ENCODE peak calls at places on chromosomes 6 and 20, in eight cellular contexts. S, Q, N, F, Y, R, D and I are unnamed samples.

GRCh38 chr20:47276856-47277541 is 79.5 kb downstream of the ZMYND8 start:
- DNase-seq in D (no peak), R (no peak), F (no peak), Q (no peak), S (peak), Y (peak), N (peak), I (no peak)

GRCh38 chr20:32909896-32910571 is 51.3 kb downstream of the EFCAB8 start:
- DNase-seq in Q (no peak), Y (no peak), D (no peak), R (no peak), N (peak), S (no peak), F (no peak), I (no peak)

GRCh38 chr20:31712564-31713311 is 9.9 kb downstream of the BCL2L1 start:
- DNase-seq in R (no peak), D (peak), Q (peak), Y (peak), F (no peak), S (peak), N (peak), I (no peak)

GRCh38 chr20:17437251-17437650 is 93.9 kb downstream of the BFSP1 start:
- DNase-seq in F (no peak), N (no peak), R (no peak), S (no peak), D (no peak), Q (no peak), Y (no peak), I (no peak)

GRCh38 chr6:43728586-43728985 is 41.0 kb upstream of the MRPS18A start:
- DNase-seq in F (no peak), Q (no peak), S (no peak), D (no peak), R (no peak), N (no peak), Y (no peak), I (no peak)

GRCh38 chr20:62183426-62184142 is 756 bp downstream of the MTG2 start:
- DNase-seq in R (no peak), Y (no peak), S (no peak), N (peak), D (no peak), F (no peak), Q (no peak), I (no peak)

GRCh38 chr6:168916576-168917207 is 337.0 kb downstream of the THBS2 start:
- DNase-seq in R (no peak), S (no peak), Y (peak), Q (no peak), F (no peak), D (no peak), N (peak), I (no peak)

GRCh38 chr6:2127484-2127911 is 117.9 kb downstream of the GMDS start:
- DNase-seq in F (peak), D (no peak), N (peak), R (peak), Q (no peak), Y (peak), S (peak), I (peak)

GRCh38 chr6:130520235-130520634 is 154.4 kb downstream of the TMEM200A start:
- DNase-seq in R (no peak), Y (no peak), N (no peak), Q (no peak), F (no peak), D (no peak), S (no peak), I (no peak)

GRCh38 chr6:130517444-130517931 is 151.7 kb downstream of the TMEM200A start:
- DNase-seq in D (no peak), F (peak), Y (no peak), Q (peak), N (no peak), S (no peak), R (no peak), I (no peak)

GRCh38 chr20:9311132-9311531 is 203.3 kb upstream of the LAMP5 start:
- DNase-seq in F (no peak), D (no peak), R (no peak), N (no peak), Q (no peak), Y (no peak), S (no peak), I (no peak)

GRCh38 chr6:13188306-13188705 is 140.0 kb downstream of the TBC1D7 start:
- DNase-seq in S (no peak), R (no peak), Y (no peak), N (no peak), D (no peak), F (no peak), Q (no peak), I (no peak)

GRCh38 chr6:152552616-152553209 is 84.4 kb downstream of the SYNE1 start:
- DNase-seq in R (no peak), Y (peak), F (peak), Q (peak), N (peak), S (peak), D (peak), I (no peak)

GRCh38 chr6:53751417-53751816 is 43.4 kb upstream of the LRRC1 start:
- DNase-seq in F (no peak), Y (no peak), R (no peak), N (no peak), S (no peak), Q (no peak), D (no peak), I (no peak)

GRCh38 chr20:23533161-23533560 is 35.1 kb downstream of the CST9L start:
- DNase-seq in S (no peak), Y (no peak), N (no peak), F (no peak), Q (no peak), D (no peak), R (no peak), I (no peak)

GRCh38 chr20:32906200-32906599 is 47.5 kb downstream of the EFCAB8 start:
- DNase-seq in R (no peak), Y (no peak), F (no peak), Q (no peak), D (no peak), N (peak), S (no peak), I (no peak)

GRCh38 chr6:158033751-158034702 is 52.4 kb downstream of the SYNJ2 start:
- DNase-seq in R (no peak), S (no peak), F (no peak), N (no peak), Q (no peak), Y (peak), D (peak), I (no peak)

GRCh38 chr20:2657241-2657640 is 4.8 kb downstream of the NOP56 start:
- DNase-seq in Y (no peak), R (no peak), F (no peak), N (no peak), D (no peak), S (no peak), Q (no peak), I (no peak)

GRCh38 chr6:115747719-115748118 is 313.0 kb downstream of the FRK start:
- DNase-seq in D (no peak), F (no peak), S (no peak), N (no peak), Q (no peak), Y (no peak), R (no peak), I (no peak)

GRCh38 chr6:111470991-111471390 is 12.0 kb downstream of the REV3L start:
- DNase-seq in S (no peak), D (no peak), Y (no peak), N (no peak), F (no peak), Q (no peak), R (no peak), I (no peak)

GRCh38 chr6:69913361-69913760 is 47.0 kb downstream of the COL19A1 start:
- DNase-seq in D (no peak), Y (no peak), R (no peak), Q (no peak), S (no peak), N (no peak), F (no peak), I (no peak)

GRCh38 chr6:137150072-137150471 is 23.4 kb downstream of the IL22RA2 start:
- DNase-seq in R (no peak), D (no peak), S (no peak), Y (no peak), Q (no peak), N (no peak), F (no peak), I (no peak)

GRCh38 chr6:32700391-32701040 is 34.1 kb upstream of the HLA-DQB1 start:
- DNase-seq in S (peak), Y (peak), R (no peak), F (peak), N (no peak), Q (peak), D (peak), I (no peak)

GRCh38 chr6:116648161-116648560 is 20.4 kb downstream of the ZUP1 start:
- DNase-seq in N (no peak), S (no peak), R (no peak), D (no peak), F (no peak), Q (no peak), Y (peak), I (no peak)

GRCh38 chr6:79170915-79171314 is 63.6 kb downstream of the HMGN3 start:
- DNase-seq in Q (no peak), R (no peak), D (no peak), F (no peak), S (no peak), Y (peak), N (no peak), I (no peak)

GRCh38 chr6:47131773-47132172 is 89.6 kb upstream of the ADGRF1 start:
- DNase-seq in Y (peak), F (no peak), D (no peak), N (no peak), R (no peak), Q (no peak), S (no peak), I (no peak)

DNA sequence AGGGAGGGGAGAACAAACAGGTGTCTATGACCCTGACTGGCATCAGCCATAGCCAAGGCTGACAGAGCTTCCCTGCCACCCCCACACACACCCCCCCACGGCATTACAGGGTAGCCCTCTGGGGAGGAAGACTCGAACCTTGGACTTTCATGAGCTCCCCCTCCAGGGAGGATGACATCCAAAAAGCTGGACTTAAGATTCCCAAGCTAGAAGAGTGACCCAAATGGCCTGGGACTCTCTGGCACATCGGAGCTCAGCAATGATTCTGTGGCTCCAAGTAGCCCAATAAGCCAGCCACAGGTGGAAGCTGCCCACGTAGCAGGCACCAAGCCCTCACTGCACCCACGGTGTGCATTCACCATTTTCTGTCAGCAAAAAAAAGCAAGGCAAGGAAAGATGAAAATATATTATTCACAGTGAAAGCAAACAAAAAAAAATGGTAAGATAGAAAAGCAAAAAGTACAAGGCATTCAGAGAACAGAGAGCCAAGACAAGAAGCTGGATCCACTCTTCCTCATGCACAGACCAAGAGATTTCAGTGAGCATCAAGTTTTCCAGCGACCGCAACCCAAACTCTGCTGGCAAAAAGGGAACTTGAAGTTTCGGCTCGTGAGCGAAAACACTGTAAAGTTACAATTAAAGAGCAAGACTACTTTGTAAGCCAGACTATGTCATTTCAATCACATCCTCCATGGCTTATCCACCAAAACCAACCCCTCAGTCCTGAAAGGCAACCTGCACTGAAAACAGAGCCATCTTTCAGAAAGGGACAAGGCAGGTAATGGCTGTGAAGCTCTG is 10.9 kb downstream of the JAG1 start:
- DNase-seq in N (no peak), R (no peak), Q (no peak), Y (no peak), S (no peak), D (no peak), F (no peak), I (no peak)
- TF ChIP-seq CTCF in N (no peak), R (no peak), Q (no peak), Y (no peak), S (no peak), D (no peak), F (no peak), I (no peak)

GRCh38 chr6:142302427-142303190 is 802 bp downstream of the ADGRG6 start:
- DNase-seq in Q (peak), N (no peak), F (no peak), Y (no peak), R (no peak), S (no peak), D (peak), I (no peak)

GRCh38 chr6:142303191-142303564 is 1.4 kb downstream of the ADGRG6 start:
- DNase-seq in F (no peak), Q (no peak), Y (no peak), D (no peak), R (no peak), S (no peak), N (no peak), I (no peak)

GRCh38 chr6:142300758-142301251 is 1.0 kb upstream of the ADGRG6 start:
- DNase-seq in N (no peak), Q (peak), Y (peak), S (peak), D (peak), R (no peak), F (no peak), I (no peak)

GRCh38 chr6:142300302-142300701 is 1.5 kb upstream of the ADGRG6 start:
- DNase-seq in Q (no peak), R (no peak), F (no peak), N (no peak), D (no peak), Y (no peak), S (no peak), I (no peak)

DNA sequence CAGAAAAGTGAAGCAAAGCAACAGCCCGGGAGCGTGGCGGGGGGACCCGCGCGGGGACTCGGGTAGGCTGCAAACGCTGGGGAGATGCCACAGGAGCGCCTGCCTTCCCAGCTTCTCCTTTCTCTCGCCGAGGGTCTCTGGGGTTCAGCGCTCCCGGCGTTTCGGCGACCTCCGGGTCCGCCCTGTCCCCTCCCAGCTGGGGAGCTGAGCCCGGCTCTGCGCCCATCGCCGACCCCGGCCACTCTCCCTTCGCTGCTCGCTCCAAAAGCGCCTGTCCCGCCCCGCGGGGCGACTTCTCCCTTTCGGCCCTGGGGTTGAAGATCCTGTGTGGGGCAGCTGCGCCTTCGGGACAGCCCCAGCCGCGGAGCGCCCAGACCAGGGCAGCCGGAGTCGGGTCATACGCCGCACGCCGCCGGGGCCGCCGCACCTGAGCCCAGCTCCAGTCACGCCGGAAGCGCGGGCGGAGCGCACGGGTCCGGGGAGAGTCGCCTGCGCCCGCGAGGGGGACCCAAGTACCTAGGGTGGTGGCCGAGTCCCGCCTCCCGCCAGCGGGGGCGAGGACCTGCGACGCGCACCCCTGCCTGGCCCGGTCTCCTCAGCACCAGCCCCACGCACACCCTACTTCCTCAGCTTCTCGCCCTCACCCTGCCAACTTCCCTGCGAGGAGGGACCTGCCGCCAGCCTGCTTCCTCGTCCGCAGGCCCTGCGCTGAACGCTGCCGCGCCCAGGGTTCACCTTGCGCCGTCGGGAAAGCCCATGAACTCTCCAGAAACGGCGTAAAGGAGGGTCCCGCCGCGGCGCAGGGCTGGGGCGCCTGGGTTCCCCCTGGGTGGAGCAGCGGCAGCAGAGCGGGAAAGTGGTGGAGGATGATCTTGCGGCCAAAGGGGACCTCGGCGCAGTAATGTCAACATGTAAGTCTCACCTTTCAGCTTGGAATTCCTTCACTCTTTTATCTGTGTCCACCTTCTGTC is at the start of gene ADGRG6:
- DNase-seq in R (peak), D (peak), N (peak), Q (peak), F (peak), Y (no peak), S (peak), I (peak)
- TF ChIP-seq CTCF in R (no peak), D (peak), N (no peak), Q (no peak), F (no peak), Y (no peak), S (no peak), I (no peak)

GRCh38 chr6:148217921-148218320 is 124.7 kb upstream of the SASH1 start:
- DNase-seq in Q (no peak), D (no peak), Y (no peak), F (no peak), R (no peak), N (no peak), S (no peak), I (no peak)
- TF ChIP-seq CTCF in Q (no peak), D (no peak), Y (no peak), F (no peak), R (no peak), N (no peak), S (no peak), I (no peak)

GRCh38 chr6:125636671-125637070 is 112.8 kb upstream of the HEY2 start:
- DNase-seq in Y (no peak), D (no peak), Q (no peak), S (no peak), F (no peak), N (no peak), R (no peak), I (no peak)

GRCh38 chr6:125631165-125631564 is 118.3 kb upstream of the HEY2 start:
- DNase-seq in N (no peak), D (no peak), R (no peak), F (no peak), Q (no peak), S (no peak), Y (no peak), I (no peak)
- TF ChIP-seq CTCF in N (no peak), D (no peak), R (no peak), F (no peak), Q (no peak), S (no peak), Y (no peak), I (no peak)

DNA sequence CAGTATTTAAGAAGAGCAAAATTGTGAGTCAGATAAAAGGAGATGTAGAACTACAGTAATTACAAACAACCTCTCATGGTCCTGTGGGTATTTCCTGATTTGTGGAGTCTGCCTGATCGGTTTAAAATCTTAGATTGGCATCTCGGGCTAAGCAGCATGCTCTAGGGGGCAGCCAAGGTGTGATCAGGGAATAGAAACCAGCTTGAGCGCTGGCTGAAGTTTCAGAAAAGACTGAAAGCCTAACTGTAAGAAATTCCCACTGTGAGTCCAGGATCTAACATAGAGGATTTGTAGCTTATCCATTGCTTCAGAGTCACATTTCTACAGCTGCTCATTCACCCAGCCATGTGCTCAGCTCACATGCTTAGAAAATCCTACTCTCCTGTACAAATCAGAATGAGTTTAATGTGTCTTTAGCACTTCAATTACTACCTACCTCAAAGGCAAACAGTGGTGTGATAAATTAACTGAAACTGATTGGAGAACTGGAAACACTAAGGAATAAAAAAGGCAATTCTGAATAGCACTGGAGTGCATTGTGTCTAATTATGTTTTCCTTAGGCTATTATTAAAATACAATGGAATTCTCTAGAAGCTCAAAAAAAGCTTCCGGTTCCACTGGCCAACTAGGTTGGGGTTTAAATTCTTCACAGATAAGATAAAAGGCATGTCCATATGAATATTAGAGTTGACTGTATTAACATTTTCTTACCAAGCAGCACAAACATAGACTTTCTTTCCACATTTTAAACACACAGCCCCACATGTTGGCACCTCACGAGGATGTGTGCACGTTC is 73.8 kb upstream of the MPC1 start:
- DNase-seq in S (no peak), R (no peak), D (no peak), Q (no peak), N (no peak), Y (peak), F (no peak), I (no peak)
- TF ChIP-seq CTCF in S (no peak), R (no peak), D (peak), Q (peak), N (peak), Y (peak), F (peak), I (no peak)